ENCODE peak calls at places on chromosomes 2 and 18, in seven cellular contexts. P, C, O, S, K, N and H are unnamed samples.
A peak's percentile ranks its signal among the peaks of the same experiment; 100 is the strongest.

GRCh38 chr18:41624461-41624860 is 330.6 kb upstream of the PIK3C3 start:
- DNase-seq in S (no peak), P (no peak), O (no peak), N (no peak), K (no peak), C (peak; percentile 1), H (no peak)

GRCh38 chr2:33496150-33496549 is 19.7 kb downstream of the RASGRP3 start:
- DNase-seq in O (no peak), S (no peak), N (no peak), C (no peak), P (no peak), K (no peak), H (no peak)

GRCh38 chr18:8607776-8608682 is 1.2 kb upstream of the RAB12 start:
- DNase-seq in P (no peak), K (no peak), O (no peak), C (peak; percentile 63), N (no peak), S (no peak), H (no peak)

GRCh38 chr2:97713296-97714083 is at the start of gene ZAP70:
- DNase-seq in S (no peak), P (no peak), K (no peak), O (no peak), C (no peak), N (peak; percentile 77), H (peak; percentile 77)

GRCh38 chr2:53867773-53868172 is 8.0 kb upstream of the GPR75 start:
- DNase-seq in P (no peak), C (no peak), O (no peak), N (no peak), K (no peak), S (no peak), H (no peak)

GRCh38 chr2:71596011-71596410 is 142.7 kb downstream of the DYSF start:
- DNase-seq in S (no peak), K (no peak), N (no peak), O (no peak), P (no peak), C (no peak), H (no peak)

GRCh38 chr2:163264376-163264775 is 425.8 kb upstream of the KCNH7 start:
- DNase-seq in S (no peak), K (no peak), N (no peak), C (peak; percentile 21), P (no peak), O (no peak), H (no peak)

GRCh38 chr2:22800422-22800821 is 584.6 kb upstream of the KLHL29 start:
- DNase-seq in K (no peak), O (no peak), S (peak; percentile 49), N (no peak), P (no peak), C (no peak), H (no peak)

GRCh38 chr2:206840999-206841398 is 75.6 kb downstream of the FASTKD2 start:
- DNase-seq in K (no peak), O (no peak), N (no peak), C (no peak), P (no peak), S (no peak), H (no peak)

GRCh38 chr2:233882353-233882752 is 14.2 kb upstream of the MSL3B start:
- DNase-seq in S (no peak), N (no peak), P (no peak), K (no peak), C (no peak), O (no peak), H (no peak)

GRCh38 chr18:59743561-59743960 is 46.3 kb upstream of the CCBE1 start:
- DNase-seq in N (no peak), K (no peak), S (no peak), C (no peak), O (no peak), P (no peak), H (no peak)

GRCh38 chr2:180763249-180763989 is 217.0 kb upstream of the UBE2E3 start:
- DNase-seq in S (no peak), C (no peak), K (no peak), P (no peak), O (no peak), N (no peak), H (no peak)